ENCODE peak calls at places on chromosome 17, in eight cellular contexts. O is breast epithelium, K is esophagus muscularis mucosa, F is GM12891, J is Peyer's patch, I is H1, Y is H54, G is uterus. X is an unnamed sample.

GRCh38 chr17:46742539-46743270 is 75.8 kb downstream of the WNT3 start:
- DNase-seq in G (no peak), F (no peak), J (peak), Y (peak), I (no peak), O (no peak), K (no peak), X (peak)

GRCh38 chr17:80526116-80526910 is 18.3 kb upstream of the RPTOR start:
- DNase-seq in J (no peak), Y (no peak), K (no peak), G (no peak), O (no peak), I (no peak), F (no peak), X (no peak)

GRCh38 chr17:28484296-28484695 is 10.9 kb downstream of the SLC13A2 start:
- DNase-seq in G (no peak), I (no peak), Y (no peak), O (no peak), K (no peak), J (no peak), F (peak), X (no peak)

GRCh38 chr17:78535285-78536197 is 41.7 kb downstream of the DNAH17 start:
- DNase-seq in J (no peak), G (no peak), F (no peak), I (no peak), Y (no peak), O (no peak), K (no peak), X (no peak)

GRCh38 chr17:17757391-17757791 is 76.1 kb downstream of the RAI1 start:
- DNase-seq in K (no peak), J (peak), F (no peak), I (no peak), Y (no peak), O (no peak), G (no peak), X (no peak)

GRCh38 chr17:51371732-51372151 is 111.4 kb downstream of the UTP18 start:
- DNase-seq in J (no peak), F (peak), G (no peak), I (peak), Y (peak), O (no peak), K (no peak), X (peak)

GRCh38 chr17:67359960-67360817 is 6.2 kb downstream of the PSMD12 start:
- DNase-seq in J (no peak), Y (no peak), F (peak), O (no peak), K (no peak), I (no peak), G (no peak), X (peak)

GRCh38 chr17:35748323-35748960 is 4.6 kb downstream of the GAS2L2 start:
- DNase-seq in G (no peak), K (no peak), F (no peak), Y (peak), O (no peak), I (no peak), J (no peak), X (peak)

GRCh38 chr17:69960755-69961154 is 114.3 kb upstream of the KCNJ16 start:
- DNase-seq in K (no peak), I (no peak), F (no peak), G (no peak), J (no peak), O (no peak), Y (no peak), X (no peak)

GRCh38 chr17:77810536-77810935 is 148.0 kb upstream of the TNRC6C start:
- DNase-seq in Y (no peak), O (no peak), K (no peak), I (no peak), J (no peak), F (no peak), G (peak), X (no peak)

GRCh38 chr17:74916136-74916850 is 6.8 kb downstream of the USH1G start:
- DNase-seq in O (no peak), K (no peak), J (no peak), F (no peak), I (no peak), G (no peak), Y (no peak), X (no peak)

GRCh38 chr17:83127431-83128160 is 48.2 kb downstream of the METRNL start:
- DNase-seq in J (peak), Y (no peak), O (peak), G (no peak), I (no peak), K (no peak), F (no peak), X (no peak)

GRCh38 chr17:73325527-73325842 is 13.7 kb upstream of the CDC42EP4 start:
- DNase-seq in O (no peak), I (no peak), Y (no peak), G (peak), J (no peak), F (no peak), K (peak), X (no peak)

GRCh38 chr17:2982854-2983636 is 80.4 kb downstream of the OR1D5 start:
- DNase-seq in F (no peak), O (no peak), J (peak), I (no peak), G (peak), K (no peak), Y (peak), X (no peak)

GRCh38 chr17:13940858-13941665 is 128.2 kb upstream of the COX10 start:
- DNase-seq in O (no peak), Y (peak), G (no peak), I (no peak), K (no peak), J (no peak), F (no peak), X (no peak)

GRCh38 chr17:37661372-37662014 is 18.2 kb upstream of the DDX52 start:
- DNase-seq in J (no peak), G (no peak), Y (no peak), K (no peak), I (no peak), O (no peak), F (no peak), X (no peak)

GRCh38 chr17:42248351-42249179 is 27.6 kb downstream of the STAT5B start:
- DNase-seq in Y (no peak), I (no peak), F (peak), K (peak), G (peak), O (peak), J (peak), X (peak)

GRCh38 chr17:31158741-31159377 is 64.1 kb downstream of the NF1 start:
- DNase-seq in Y (no peak), O (no peak), I (no peak), G (no peak), F (no peak), K (no peak), J (no peak), X (no peak)

GRCh38 chr17:37701424-37702020 is 43.3 kb downstream of the HNF1B start:
- DNase-seq in I (peak), J (peak), F (peak), K (no peak), O (no peak), G (no peak), Y (no peak), X (peak)

GRCh38 chr17:20033410-20033809 is 24.3 kb downstream of the SPECC1 start:
- DNase-seq in O (no peak), Y (no peak), K (no peak), G (no peak), J (no peak), I (no peak), F (no peak), X (no peak)

GRCh38 chr17:13562271-13562800 is 39.4 kb downstream of the HS3ST3A1 start:
- DNase-seq in O (no peak), G (no peak), F (no peak), Y (peak), J (no peak), I (no peak), K (no peak), X (no peak)

GRCh38 chr17:5832886-5833285 is 237.3 kb upstream of the WSCD1 start:
- DNase-seq in I (no peak), G (no peak), O (no peak), K (peak), F (no peak), J (no peak), Y (peak), X (no peak)

GRCh38 chr17:42118545-42118944 is 2.6 kb downstream of the KAT2A start:
- DNase-seq in F (no peak), I (peak), G (no peak), Y (no peak), K (no peak), J (peak), O (no peak), X (peak)

GRCh38 chr17:37360632-37361031 is 15.2 kb upstream of the C17orf78 start:
- DNase-seq in I (no peak), F (no peak), G (no peak), Y (no peak), J (no peak), K (no peak), O (no peak), X (no peak)

GRCh38 chr17:71709974-71710373 is 410.8 kb upstream of the SOX9 start:
- DNase-seq in I (no peak), F (no peak), K (no peak), G (no peak), O (no peak), Y (no peak), J (no peak), X (no peak)

GRCh38 chr17:35486920-35487727 is 38.6 kb upstream of the SLFN13 start:
- DNase-seq in F (peak), G (peak), J (peak), Y (peak), K (no peak), I (peak), O (no peak), X (peak)

GRCh38 chr17:9371019-9371418 is 204.6 kb downstream of the STX8 start:
- DNase-seq in I (no peak), K (no peak), J (no peak), F (no peak), Y (peak), O (no peak), G (no peak), X (no peak)

GRCh38 chr17:14299261-14300093 is 1.4 kb upstream of the HS3ST3B1 start:
- DNase-seq in O (no peak), G (no peak), I (peak), J (peak), K (peak), F (no peak), Y (no peak), X (peak)

GRCh38 chr17:53823341-53824050 is 769 bp downstream of the KIF2B start:
- DNase-seq in F (no peak), K (no peak), I (no peak), Y (no peak), O (no peak), G (no peak), J (no peak), X (no peak)

GRCh38 chr17:67215991-67216421 is 29.0 kb downstream of the HELZ start:
- DNase-seq in Y (no peak), J (no peak), F (no peak), O (no peak), K (no peak), I (no peak), G (no peak), X (no peak)

GRCh38 chr17:33778505-33779398 is 476.3 kb upstream of the CCL2 start:
- DNase-seq in I (peak), K (no peak), Y (peak), F (peak), J (peak), O (no peak), G (no peak), X (peak)

GRCh38 chr17:28524476-28525415 is 18.6 kb downstream of the FOXN1 start:
- DNase-seq in I (no peak), G (no peak), F (no peak), J (no peak), Y (peak), K (no peak), O (peak), X (no peak)

GRCh38 chr17:2057130-2057713 is 2.3 kb downstream of the HIC1 start:
- DNase-seq in F (no peak), K (no peak), Y (no peak), O (no peak), I (peak), J (no peak), G (no peak), X (no peak)

GRCh38 chr17:74807925-74808324 is 31.8 kb upstream of the NAT9 start:
- DNase-seq in K (no peak), Y (no peak), J (no peak), I (no peak), F (no peak), G (no peak), O (no peak), X (no peak)

GRCh38 chr17:73605444-73605843 is 38.8 kb downstream of the SDK2 start:
- DNase-seq in J (no peak), G (no peak), Y (no peak), I (no peak), K (no peak), O (no peak), F (no peak), X (no peak)

GRCh38 chr17:15884731-15885130 is 60.2 kb upstream of the ADORA2B start:
- DNase-seq in J (no peak), I (no peak), O (no peak), K (no peak), F (no peak), G (no peak), Y (no peak), X (no peak)

GRCh38 chr17:54967621-54968258 is 714 bp downstream of the COX11 start:
- DNase-seq in Y (no peak), G (no peak), I (no peak), K (no peak), J (peak), F (peak), O (no peak), X (peak)

GRCh38 chr17:51029568-51030463 is 90.9 kb downstream of the SPAG9 start:
- DNase-seq in F (no peak), I (no peak), K (no peak), G (no peak), O (no peak), J (no peak), Y (no peak), X (peak)

GRCh38 chr17:76716146-76716833 is 5.5 kb upstream of the MXRA7 start:
- DNase-seq in J (peak), I (no peak), F (no peak), K (no peak), O (no peak), G (no peak), Y (peak), X (peak)

DNA sequence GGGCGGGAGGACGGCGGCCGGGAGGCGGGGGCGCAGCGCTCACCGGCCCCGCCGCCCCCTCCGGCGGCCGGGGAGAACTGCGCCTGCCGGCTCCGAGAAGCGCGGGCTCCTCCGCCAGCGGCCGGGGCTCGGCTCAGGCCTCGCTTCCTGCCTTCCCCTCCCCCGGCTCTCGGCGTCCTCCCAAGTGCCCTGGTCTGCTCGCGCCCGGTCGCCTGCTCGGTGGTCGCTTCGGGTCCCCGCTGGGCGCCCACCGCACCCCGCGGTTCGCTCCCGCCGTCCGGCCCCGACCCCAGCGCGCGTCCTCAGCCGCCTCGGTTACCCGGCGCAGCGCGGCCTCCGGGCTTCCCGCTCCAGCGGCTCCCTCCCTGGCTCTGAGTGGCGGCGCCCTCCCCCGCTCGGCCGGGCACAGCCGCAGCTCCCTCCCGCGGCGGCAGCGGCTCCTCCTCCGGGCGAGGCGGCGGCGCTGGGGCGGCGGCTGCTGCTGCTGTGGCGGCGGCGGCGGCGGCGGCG is 294 bp downstream of the UBTF start:
- DNase-seq in F (peak), I (peak), J (peak), G (peak), Y (peak), O (peak), K (no peak), X (peak)
- TF ChIP-seq POLR2A in F (peak), I (no peak), J (peak), G (peak), Y (peak), O (no peak), K (no peak), X (peak)

DNA sequence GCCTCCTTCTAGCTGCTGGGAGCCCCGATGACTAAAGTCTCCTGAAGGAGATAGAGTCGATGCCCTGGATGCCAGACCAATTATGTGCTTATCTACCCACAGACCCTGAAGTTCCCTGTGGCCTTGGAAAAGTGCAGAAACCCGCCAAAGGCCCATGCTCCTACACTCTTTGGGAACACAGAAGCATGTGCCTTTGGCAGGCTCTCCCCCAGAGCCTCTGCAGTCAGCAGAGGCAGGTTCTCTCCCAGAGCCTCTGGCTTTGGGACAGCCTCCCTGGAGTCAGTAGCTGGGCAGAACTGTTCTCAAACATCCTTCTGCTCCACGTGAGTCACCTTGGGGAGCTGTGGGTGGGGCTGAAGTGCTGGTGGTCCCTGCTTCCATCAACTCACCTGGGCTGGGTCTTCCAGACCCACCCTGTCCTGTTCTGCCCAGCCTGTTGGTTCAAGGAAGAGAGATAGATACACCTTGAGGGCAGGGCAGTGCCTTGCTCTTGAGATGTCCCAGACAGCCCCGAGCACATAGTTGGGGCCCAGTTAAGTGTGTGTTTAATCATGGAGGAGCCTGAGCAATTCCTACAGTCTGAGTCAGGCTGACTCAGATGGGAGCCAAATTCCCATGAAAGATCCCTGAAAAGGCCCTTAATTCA is 3.2 kb upstream of the CDK5RAP3 start:
- DNase-seq in I (no peak), J (peak), G (no peak), K (no peak), O (no peak), Y (peak), F (no peak), X (no peak)
- TF ChIP-seq POLR2A in I (no peak), J (peak), G (no peak), K (no peak), O (no peak), Y (no peak), F (no peak), X (no peak)

DNA sequence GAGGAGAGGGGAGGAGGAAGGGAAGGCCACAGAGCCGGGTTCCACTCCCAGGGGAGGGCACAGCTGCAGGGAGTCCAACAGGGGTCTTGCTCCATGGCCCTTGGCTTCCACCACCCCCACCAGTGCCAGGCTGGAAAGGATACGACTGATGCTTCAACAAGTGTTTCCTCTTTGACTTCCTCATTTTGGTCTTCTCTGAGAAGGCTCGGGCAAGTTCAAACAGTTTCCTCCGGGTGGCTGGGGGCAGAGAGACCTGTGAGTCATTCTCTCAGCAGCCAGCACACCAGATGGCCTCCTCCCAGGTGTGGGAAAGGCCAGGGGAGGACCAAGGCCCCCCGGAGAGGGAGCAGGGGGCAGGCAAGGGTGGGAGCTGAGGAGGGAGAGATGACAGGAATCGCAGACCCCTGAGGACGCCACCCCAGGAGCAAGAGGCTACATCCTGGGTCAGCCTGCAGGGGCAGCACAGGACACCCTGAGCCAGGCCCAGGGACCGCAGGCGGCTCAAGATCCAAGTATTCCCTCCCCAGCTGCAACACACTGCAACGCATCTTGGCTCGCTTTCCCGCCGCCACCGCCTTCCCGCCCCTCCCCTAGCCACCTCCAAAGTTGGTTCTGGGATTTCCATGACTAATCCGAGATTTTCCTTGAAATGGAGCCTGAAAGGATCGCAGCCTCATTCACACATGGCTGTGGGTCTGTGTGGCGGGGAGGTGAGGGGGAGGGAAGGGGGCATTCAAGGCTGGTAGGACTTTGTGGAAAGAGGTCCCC is 18.3 kb upstream of the MRPS23 start:
- DNase-seq in G (peak), F (peak), O (peak), I (peak), K (peak), J (peak), Y (peak), X (no peak)
- TF ChIP-seq POLR2A in G (no peak), F (no peak), O (no peak), I (no peak), K (no peak), J (no peak), Y (peak), X (no peak)

GRCh38 chr17:40110026-40110425 is 9.6 kb upstream of the NR1D1 start:
- DNase-seq in O (no peak), I (no peak), J (peak), G (no peak), Y (no peak), K (no peak), F (no peak), X (no peak)

GRCh38 chr17:40112191-40112590 is 9.6 kb upstream of the MSL1 start:
- DNase-seq in J (no peak), I (no peak), F (no peak), O (no peak), Y (no peak), K (no peak), G (no peak), X (no peak)

GRCh38 chr17:40110457-40110856 is 10.1 kb upstream of the NR1D1 start:
- DNase-seq in K (no peak), O (peak), G (peak), F (no peak), Y (no peak), I (no peak), J (peak), X (no peak)

GRCh38 chr17:40112718-40113109 is 9.1 kb upstream of the MSL1 start:
- DNase-seq in G (peak), O (peak), K (no peak), Y (no peak), F (no peak), I (no peak), J (no peak), X (no peak)

GRCh38 chr17:40111221-40112128 is 10.3 kb upstream of the MSL1 start:
- DNase-seq in Y (peak), G (peak), O (peak), J (peak), K (peak), F (peak), I (peak), X (peak)
- TF ChIP-seq POLR2A in Y (no peak), G (peak), O (no peak), J (peak), K (peak), F (no peak), I (peak), X (no peak)

X was measured in erythroblast.